ENCODE peak calls at places on chromosomes 2 and 18, in four cellular contexts. T is HepG2, W is K562, X is GM12878. Z is an unnamed sample.

GRCh38 chr18:9617006-9617542 is 2.7 kb upstream of the PPP4R1 start:
- DNase-seq in T (no peak), W (peak; percentile 44), X (no peak), Z (no peak)

GRCh38 chr18:59354731-59355130 is 4.3 kb downstream of the LMAN1 start:
- DNase-seq in T (no peak), W (no peak), X (no peak), Z (no peak)

GRCh38 chr18:31512203-31512764 is 14.3 kb downstream of the DSG2 start:
- DNase-seq in T (peak; percentile 97), W (no peak), X (no peak), Z (no peak)

GRCh38 chr18:54209471-54210180 is 14.8 kb downstream of the MBD2 start:
- DNase-seq in T (no peak), W (no peak), X (peak; percentile 61), Z (no peak)

GRCh38 chr2:105469781-105470180 is 70.9 kb upstream of the FHL2 start:
- DNase-seq in T (no peak), W (no peak), X (no peak), Z (no peak)

GRCh38 chr18:69483574-69483973 is 82.9 kb downstream of the DOK6 start:
- DNase-seq in T (no peak), W (no peak), X (no peak), Z (no peak)

GRCh38 chr2:216306868-216307267 is 65.4 kb downstream of the MARCHF4 start:
- DNase-seq in T (no peak), W (no peak), X (no peak), Z (no peak)

GRCh38 chr2:218482651-218483050 is 63.7 kb downstream of the VIL1 start:
- DNase-seq in T (no peak), W (no peak), X (no peak), Z (no peak)

GRCh38 chr2:173652311-173652710 is 297.6 kb downstream of the CDCA7 start:
- DNase-seq in T (peak; percentile 46), W (no peak), X (no peak), Z (no peak)

GRCh38 chr2:57685047-57685446 is 361.6 kb upstream of the VRK2 start:
- DNase-seq in T (no peak), W (no peak), X (no peak), Z (no peak)

GRCh38 chr2:230326453-230327417 is at the start of gene SP140L:
- DNase-seq in T (peak; percentile 82), W (peak; percentile 68), X (peak; percentile 55), Z (no peak)

GRCh38 chr2:101328474-101329007 is 20.0 kb upstream of the RNF149 start:
- DNase-seq in T (no peak), W (no peak), X (peak; percentile 11), Z (no peak)

GRCh38 chr2:67649331-67650071 is 252.4 kb downstream of the ETAA1 start:
- DNase-seq in T (no peak), W (no peak), X (no peak), Z (no peak)

GRCh38 chr2:232659359-232659758 is 26.0 kb downstream of the EFHD1 start:
- DNase-seq in T (no peak), W (no peak), X (no peak), Z (no peak)

GRCh38 chr18:61743775-61744531 is 148.9 kb downstream of the RNF152 start:
- DNase-seq in T (no peak), W (no peak), X (no peak), Z (no peak)

GRCh38 chr18:3688682-3689081 is 238.7 kb downstream of the TGIF1 start:
- DNase-seq in T (no peak), W (no peak), X (no peak), Z (no peak)

GRCh38 chr2:218517434-218518206 is 50.5 kb downstream of the USP37 start:
- DNase-seq in T (no peak), W (no peak), X (peak; percentile 37), Z (no peak)

GRCh38 chr2:231382116-231382515 is 13.4 kb upstream of the B3GNT7 start:
- DNase-seq in T (no peak), W (no peak), X (no peak), Z (no peak)

GRCh38 chr18:63409301-63409700 is 13.0 kb downstream of the VPS4B start:
- DNase-seq in T (no peak), W (no peak), X (no peak), Z (no peak)

GRCh38 chr2:143121079-143121478 is 8.1 kb upstream of the ARHGAP15 start:
- DNase-seq in T (no peak), W (no peak), X (no peak), Z (no peak)

GRCh38 chr2:128367601-128368359 is 49.1 kb upstream of the HS6ST1 start:
- DNase-seq in T (no peak), W (no peak), X (no peak), Z (no peak)

GRCh38 chr2:147829106-147829505 is 15.7 kb upstream of the ACVR2A start:
- DNase-seq in T (no peak), W (peak; percentile 59), X (no peak), Z (no peak)

GRCh38 chr2:129087133-129087813 is 768.6 kb upstream of the HS6ST1 start:
- DNase-seq in T (no peak), W (no peak), X (no peak), Z (no peak)

GRCh38 chr2:172440795-172441194 is 13.4 kb downstream of the ITGA6 start:
- DNase-seq in T (no peak), W (no peak), X (no peak), Z (no peak)

GRCh38 chr2:108128226-108128786 is 111.5 kb upstream of the SULT1C3 start:
- DNase-seq in T (no peak), W (no peak), X (no peak), Z (no peak)

GRCh38 chr18:50742947-50743346 is 76.9 kb downstream of the MRO start:
- DNase-seq in T (no peak), W (no peak), X (no peak), Z (no peak)

GRCh38 chr18:21361297-21361880 is 119.4 kb downstream of the GREB1L start:
- DNase-seq in T (no peak), W (no peak), X (no peak), Z (no peak)

GRCh38 chr2:33160217-33160616 is 213.5 kb downstream of the LTBP1 start:
- DNase-seq in T (no peak), W (no peak), X (no peak), Z (no peak)

GRCh38 chr2:72334806-72335205 is 187.1 kb upstream of the CYP26B1 start:
- DNase-seq in T (no peak), W (no peak), X (no peak), Z (no peak)

GRCh38 chr2:39874236-39874635 is 95.2 kb upstream of the THUMPD2 start:
- DNase-seq in T (no peak), W (no peak), X (no peak), Z (no peak)

GRCh38 chr18:40382191-40382590 is 1572.8 kb upstream of the PIK3C3 start:
- DNase-seq in T (no peak), W (no peak), X (no peak), Z (no peak)

GRCh38 chr18:64134044-64134757 is 14.7 kb downstream of the LINC00305 start:
- DNase-seq in T (no peak), W (no peak), X (no peak), Z (no peak)

GRCh38 chr18:42915240-42915791 is 200.2 kb downstream of the RIT2 start:
- DNase-seq in T (no peak), W (no peak), X (no peak), Z (no peak)

DNA sequence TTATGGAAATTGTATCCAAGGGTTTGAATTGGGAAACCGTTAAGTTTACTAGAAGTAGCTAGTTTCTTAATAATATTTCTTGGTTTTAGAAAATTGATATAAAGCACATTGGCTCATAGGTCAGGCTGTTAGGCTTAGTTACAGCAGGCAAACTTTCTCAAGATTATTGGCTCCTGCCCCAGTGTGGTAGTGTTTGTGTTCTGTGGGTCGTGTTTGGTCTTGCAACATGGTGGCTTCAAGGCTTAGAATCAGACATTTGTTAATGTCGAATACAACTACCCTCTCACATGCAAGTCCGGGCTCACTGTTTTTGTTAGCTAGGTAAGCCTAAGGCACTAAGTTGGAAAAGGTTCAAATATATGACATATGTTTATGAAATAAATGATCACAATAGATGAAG is 19.6 kb downstream of the CERS6 start:
- DNase-seq in T (no peak), W (no peak), X (no peak), Z (no peak)
- TF ChIP-seq BRCA1 in T (no peak), W (no peak), X (no peak), Z (no peak)

DNA sequence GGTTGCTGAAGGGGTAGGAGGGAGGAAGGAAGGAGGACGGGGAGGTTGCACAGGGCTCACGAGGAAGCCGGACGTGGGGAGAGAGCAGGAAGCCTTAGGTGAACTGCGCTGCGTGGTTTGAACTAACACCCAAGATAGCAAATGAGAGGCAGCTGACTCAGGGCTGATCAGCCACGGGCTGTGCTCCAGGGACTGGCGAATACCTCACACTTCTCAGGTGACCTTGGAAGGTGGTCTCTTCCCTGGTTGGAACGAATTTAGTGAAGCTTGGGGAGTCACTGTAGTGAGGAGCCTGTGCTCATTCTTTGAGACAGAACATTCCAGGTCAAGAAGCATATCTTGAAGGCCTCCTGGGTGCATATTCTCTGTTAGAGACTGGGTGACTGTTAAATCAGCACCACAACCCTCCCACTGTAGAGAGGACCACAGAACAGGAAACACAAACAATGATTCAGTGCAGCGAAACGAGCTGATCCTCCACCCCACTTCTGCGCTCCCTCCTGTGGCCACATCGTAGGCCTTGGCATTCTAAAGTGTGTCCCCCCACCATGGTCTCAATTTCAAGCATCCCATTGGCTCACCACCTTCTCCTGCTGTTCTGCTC is 33.8 kb downstream of the TOGARAM2 start:
- DNase-seq in T (no peak), W (peak; percentile 9), X (no peak), Z (no peak)
- TF ChIP-seq BRCA1 in T (no peak), W (no peak), X (no peak), Z (no peak)

DNA sequence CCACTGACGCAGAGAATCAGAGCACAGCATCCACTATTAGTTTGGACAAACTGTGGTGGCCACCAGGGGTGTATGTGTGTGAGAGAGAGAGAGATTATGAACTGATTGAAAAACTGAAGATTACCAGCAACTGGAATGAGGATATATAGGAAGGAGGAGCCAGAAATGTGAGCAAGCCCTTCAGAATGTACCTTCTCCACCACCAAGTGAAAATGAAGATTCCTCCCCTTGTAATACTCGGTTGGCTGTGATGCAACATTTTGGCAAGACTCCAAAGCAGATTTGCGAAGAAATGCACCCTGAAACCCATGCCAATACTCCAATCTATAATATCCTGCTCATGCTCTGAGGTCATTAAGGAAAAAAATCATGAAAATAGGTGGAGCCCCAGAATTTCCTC is 121.2 kb upstream of the SLC35G4 start:
- DNase-seq in T (no peak), W (no peak), X (no peak), Z (no peak)
- TF ChIP-seq BRCA1 in T (no peak), W (no peak), X (no peak), Z (no peak)

GRCh38 chr2:17583646-17584045 is 43.1 kb downstream of the VSNL1 start:
- DNase-seq in T (no peak), W (no peak), X (no peak), Z (no peak)

GRCh38 chr2:17587469-17587868 is 47.0 kb downstream of the VSNL1 start:
- DNase-seq in T (no peak), W (no peak), X (no peak), Z (no peak)

GRCh38 chr2:17583166-17583565 is 42.7 kb downstream of the VSNL1 start:
- DNase-seq in T (no peak), W (no peak), X (no peak), Z (no peak)

GRCh38 chr2:17588031-17588430 is 47.5 kb downstream of the VSNL1 start:
- DNase-seq in T (no peak), W (no peak), X (no peak), Z (no peak)

DNA sequence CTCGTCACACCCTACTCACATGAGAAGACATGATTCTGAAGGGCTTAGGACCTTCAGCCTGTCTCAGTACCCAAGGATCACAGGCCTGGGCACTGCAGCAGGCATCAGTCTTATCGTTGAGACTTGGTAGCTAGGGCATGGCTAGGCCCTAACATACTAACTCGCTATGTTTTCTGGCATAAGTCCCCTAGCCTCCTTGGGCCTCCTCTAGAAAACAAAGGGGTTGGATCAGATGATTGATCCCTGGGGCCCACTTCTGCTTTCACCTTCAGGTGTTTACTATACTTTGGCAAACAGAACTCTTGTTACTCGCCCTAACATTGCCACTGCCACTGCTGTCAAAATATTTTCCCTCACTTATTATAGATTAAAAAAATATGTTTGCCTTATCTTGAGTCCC is 44.2 kb downstream of the VSNL1 start:
- DNase-seq in T (no peak), W (no peak), X (no peak), Z (no peak)
- TF ChIP-seq BRCA1 in T (no peak), W (no peak), X (no peak), Z (no peak)